ENCODE peak calls at places on chromosomes 2 and 18, in nine cellular contexts. F, D, W, O, C, E, Z, X and K are unnamed samples.

GRCh38 chr2:238330391-238330790 is 10.1 kb downstream of the TRAF3IP1 start:
- DNase-seq in F (no peak), D (peak), W (no peak), O (no peak), C (no peak), E (no peak), Z (no peak), X (no peak), K (no peak)

GRCh38 chr2:96342085-96342484 is 6.5 kb downstream of the NCAPH start:
- DNase-seq in F (no peak), D (no peak), W (no peak), O (no peak), C (peak), E (no peak), Z (no peak), X (no peak), K (no peak)

GRCh38 chr2:222930862-222931261 is 70.0 kb downstream of the ACSL3 start:
- DNase-seq in F (no peak), D (no peak), W (no peak), O (no peak), C (no peak), E (no peak), Z (no peak), X (no peak), K (no peak)

GRCh38 chr2:173984866-173985588 is 19.9 kb upstream of the SP3 start:
- DNase-seq in F (peak), D (no peak), W (no peak), O (peak), C (no peak), E (no peak), Z (no peak), X (no peak), K (no peak)

GRCh38 chr2:41932241-41933034 is 115.4 kb upstream of the PKDCC start:
- DNase-seq in F (peak), D (peak), W (peak), O (no peak), C (peak), E (peak), Z (no peak), X (no peak), K (no peak)

GRCh38 chr18:51010218-51010617 is 19.8 kb upstream of the SMAD4 start:
- DNase-seq in F (no peak), D (no peak), W (no peak), O (no peak), C (no peak), E (no peak), Z (no peak), X (no peak), K (no peak)

GRCh38 chr2:200321780-200322534 is 15.5 kb downstream of the SPATS2L start:
- DNase-seq in F (no peak), D (no peak), W (no peak), O (no peak), C (no peak), E (no peak), Z (no peak), X (no peak), K (no peak)

GRCh38 chr2:170022692-170023091 is 155.3 kb upstream of the MYO3B start:
- DNase-seq in F (no peak), D (no peak), W (no peak), O (no peak), C (no peak), E (no peak), Z (no peak), X (no peak), K (no peak)

GRCh38 chr2:207801259-207801658 is 31.6 kb upstream of the FZD5 start:
- DNase-seq in F (no peak), D (no peak), W (no peak), O (no peak), C (no peak), E (no peak), Z (no peak), X (no peak), K (no peak)

GRCh38 chr18:9719421-9719981 is 11.4 kb downstream of the RAB31 start:
- DNase-seq in F (no peak), D (no peak), W (no peak), O (peak), C (peak), E (no peak), Z (no peak), X (no peak), K (no peak)

GRCh38 chr2:157848242-157848641 is 27.9 kb downstream of the ACVR1 start:
- DNase-seq in F (no peak), D (no peak), W (no peak), O (no peak), C (no peak), E (no peak), Z (no peak), X (no peak), K (no peak)

GRCh38 chr18:74949611-74950010 is 259.3 kb downstream of the PTGR3 start:
- DNase-seq in F (no peak), D (no peak), W (no peak), O (no peak), C (no peak), E (no peak), Z (no peak), X (no peak), K (no peak)

GRCh38 chr2:65161551-65162100 is 31.7 kb upstream of the RAB1A start:
- DNase-seq in F (no peak), D (no peak), W (no peak), O (no peak), C (no peak), E (no peak), Z (no peak), X (no peak), K (no peak)

GRCh38 chr2:219627105-219628100 is at the start of gene SLC4A3:
- DNase-seq in F (peak), D (peak), W (peak), O (no peak), C (no peak), E (no peak), Z (no peak), X (peak), K (peak)

GRCh38 chr2:182018218-182018617 is 32.6 kb downstream of the PPP1R1C start:
- DNase-seq in F (no peak), D (no peak), W (no peak), O (no peak), C (no peak), E (no peak), Z (no peak), X (no peak), K (no peak)

GRCh38 chr2:202178342-202178958 is 59.9 kb downstream of the SUMO1 start:
- DNase-seq in F (peak), D (no peak), W (no peak), O (peak), C (peak), E (peak), Z (peak), X (no peak), K (peak)

GRCh38 chr2:1266311-1266710 is 147.0 kb upstream of the TPO start:
- DNase-seq in F (no peak), D (no peak), W (no peak), O (no peak), C (no peak), E (no peak), Z (no peak), X (no peak), K (no peak)

GRCh38 chr2:47916437-47916836 is 10.1 kb upstream of the FBXO11 start:
- DNase-seq in F (no peak), D (no peak), W (no peak), O (no peak), C (no peak), E (no peak), Z (no peak), X (no peak), K (no peak)

GRCh38 chr2:149365826-149366583 is 35.6 kb downstream of the LYPD6 start:
- DNase-seq in F (peak), D (no peak), W (no peak), O (peak), C (no peak), E (no peak), Z (no peak), X (no peak), K (no peak)

GRCh38 chr2:238421695-238422035 is 5.1 kb upstream of the ASB1 start:
- DNase-seq in F (peak), D (no peak), W (no peak), O (no peak), C (no peak), E (no peak), Z (no peak), X (no peak), K (no peak)

GRCh38 chr2:235747868-235748144 is 254.0 kb downstream of the AGAP1 start:
- DNase-seq in F (no peak), D (no peak), W (no peak), O (peak), C (no peak), E (no peak), Z (no peak), X (no peak), K (no peak)

GRCh38 chr18:48031641-48032040 is 101.2 kb upstream of the SMAD2 start:
- DNase-seq in F (no peak), D (no peak), W (no peak), O (no peak), C (peak), E (no peak), Z (no peak), X (no peak), K (no peak)

GRCh38 chr18:48217306-48218250 is 191.6 kb downstream of the ZBTB7C start:
- DNase-seq in F (no peak), D (no peak), W (peak), O (no peak), C (no peak), E (no peak), Z (no peak), X (no peak), K (no peak)

GRCh38 chr2:189609423-189609816 is 28.8 kb upstream of the SLC40A1 start:
- DNase-seq in F (no peak), D (no peak), W (no peak), O (no peak), C (no peak), E (no peak), Z (no peak), X (no peak), K (no peak)

GRCh38 chr2:25204190-25204838 is 35.9 kb upstream of the POMC start:
- DNase-seq in F (no peak), D (no peak), W (no peak), O (no peak), C (no peak), E (no peak), Z (no peak), X (no peak), K (no peak)

GRCh38 chr2:51301376-51301775 is 269.4 kb upstream of the NRXN1 start:
- DNase-seq in F (no peak), D (no peak), W (no peak), O (no peak), C (no peak), E (no peak), Z (no peak), X (no peak), K (no peak)

GRCh38 chr2:180222642-180223041 is 215.5 kb upstream of the CWC22 start:
- DNase-seq in F (no peak), D (no peak), W (peak), O (peak), C (no peak), E (no peak), Z (no peak), X (no peak), K (no peak)

GRCh38 chr2:36485521-36485920 is 112.4 kb downstream of the FEZ2 start:
- DNase-seq in F (no peak), D (no peak), W (no peak), O (no peak), C (no peak), E (no peak), Z (no peak), X (no peak), K (no peak)

GRCh38 chr2:120352701-120353590 is 7.0 kb downstream of the INHBB start:
- DNase-seq in F (no peak), D (no peak), W (peak), O (no peak), C (no peak), E (no peak), Z (no peak), X (no peak), K (no peak)

GRCh38 chr2:113240915-113241911 is 37.5 kb downstream of the PAX8 start:
- DNase-seq in F (peak), D (no peak), W (peak), O (no peak), C (peak), E (peak), Z (no peak), X (no peak), K (no peak)

GRCh38 chr2:191983591-191983990 is 136.7 kb upstream of the CAVIN2 start:
- DNase-seq in F (no peak), D (no peak), W (no peak), O (no peak), C (no peak), E (no peak), Z (no peak), X (no peak), K (no peak)

GRCh38 chr2:125567100-125567499 is 1088.9 kb upstream of the GYPC start:
- DNase-seq in F (no peak), D (no peak), W (no peak), O (no peak), C (no peak), E (no peak), Z (no peak), X (no peak), K (no peak)

GRCh38 chr2:221571108-221571390 is 1.1 kb downstream of the EPHA4 start:
- DNase-seq in F (no peak), D (no peak), W (no peak), O (no peak), C (no peak), E (no peak), Z (peak), X (no peak), K (no peak)

GRCh38 chr2:192373754-192374153 is 179.0 kb upstream of the TMEFF2 start:
- DNase-seq in F (no peak), D (no peak), W (no peak), O (no peak), C (no peak), E (no peak), Z (no peak), X (no peak), K (no peak)

GRCh38 chr18:9038277-9038871 is 64.1 kb upstream of the NDUFV2 start:
- DNase-seq in F (no peak), D (no peak), W (no peak), O (no peak), C (no peak), E (no peak), Z (no peak), X (no peak), K (no peak)

GRCh38 chr2:43758738-43759137 is 15.1 kb upstream of the DYNC2LI1 start:
- DNase-seq in F (no peak), D (no peak), W (peak), O (no peak), C (no peak), E (no peak), Z (no peak), X (no peak), K (no peak)

GRCh38 chr2:2763351-2763997 is 432.4 kb upstream of the MYT1L start:
- DNase-seq in F (no peak), D (no peak), W (no peak), O (no peak), C (no peak), E (no peak), Z (no peak), X (no peak), K (no peak)

GRCh38 chr2:224611938-224612337 is 26.8 kb upstream of the CUL3 start:
- DNase-seq in F (no peak), D (no peak), W (no peak), O (no peak), C (no peak), E (no peak), Z (no peak), X (no peak), K (no peak)

DNA sequence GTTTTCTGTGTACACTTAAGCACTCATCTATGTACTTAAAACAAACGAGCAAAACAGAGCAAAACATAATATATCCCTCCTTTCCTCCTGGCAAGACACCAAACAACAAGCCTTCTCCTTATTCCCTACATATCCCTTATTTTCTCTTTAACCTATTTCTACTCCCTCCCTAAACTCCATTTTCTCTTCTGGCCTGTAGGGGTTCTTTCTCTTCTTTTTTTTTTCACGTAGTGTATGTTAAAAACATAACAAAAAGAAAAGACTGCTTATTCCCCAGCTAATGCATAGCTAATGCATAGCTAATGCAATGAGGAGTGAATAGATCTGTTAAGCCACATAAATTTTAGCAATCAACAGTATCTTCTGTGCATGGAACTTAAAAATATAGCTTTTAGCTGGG is 193.4 kb downstream of the TMEM247 start:
- DNase-seq in F (no peak), D (no peak), W (no peak), O (no peak), C (no peak), E (no peak), Z (no peak), X (no peak), K (no peak)
- TF ChIP-seq CTCF in F (no peak), D (peak), W (no peak), O (no peak), C (no peak), E (no peak), Z (no peak), X (no peak), K (no peak)

GRCh38 chr2:227643990-227644551 is 22.5 kb upstream of the SCYGR5 start:
- DNase-seq in F (no peak), D (no peak), W (no peak), O (no peak), C (no peak), E (no peak), Z (no peak), X (no peak), K (no peak)
- TF ChIP-seq CTCF in F (no peak), D (no peak), W (no peak), O (no peak), C (no peak), E (no peak), Z (no peak), X (no peak), K (no peak)

DNA sequence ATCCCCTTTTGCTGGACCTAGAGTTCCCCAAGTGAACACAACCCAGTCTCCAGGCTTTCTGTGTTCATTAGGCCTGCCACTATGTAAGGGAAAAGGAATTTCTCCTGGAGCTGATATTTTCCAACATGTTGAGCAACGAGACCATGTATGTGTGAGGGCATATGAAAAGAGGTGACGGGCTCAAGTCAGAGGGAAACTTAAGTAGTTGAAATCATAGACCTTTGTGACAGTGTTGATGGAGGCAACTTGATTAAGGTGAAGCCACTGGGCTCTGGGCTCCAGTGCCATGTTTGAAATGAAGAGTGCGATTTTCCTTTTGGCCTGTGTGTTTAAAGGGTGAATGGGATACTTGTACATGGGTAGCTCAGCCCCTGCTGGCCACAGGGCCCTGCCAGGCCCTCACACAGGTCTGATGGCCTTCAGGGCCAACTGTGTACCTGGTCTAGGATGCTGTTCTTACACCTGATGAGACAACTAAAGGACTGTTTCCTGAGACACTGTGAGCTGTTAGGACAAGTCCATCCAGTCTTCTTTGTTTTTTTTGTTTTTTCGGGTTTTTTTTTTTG is 27.1 kb downstream of the FOSL2 start:
- DNase-seq in F (no peak), D (no peak), W (no peak), O (no peak), C (no peak), E (no peak), Z (no peak), X (no peak), K (no peak)
- TF ChIP-seq CTCF in F (no peak), D (no peak), W (no peak), O (no peak), C (no peak), E (no peak), Z (no peak), X (no peak), K (no peak)

GRCh38 chr2:59754336-59754735 is 799.1 kb downstream of the BCL11A start:
- DNase-seq in F (no peak), D (no peak), W (no peak), O (no peak), C (no peak), E (no peak), Z (no peak), X (no peak), K (peak)
- TF ChIP-seq CTCF in F (no peak), D (peak), W (no peak), O (no peak), C (no peak), E (no peak), Z (no peak), X (no peak), K (no peak)

DNA sequence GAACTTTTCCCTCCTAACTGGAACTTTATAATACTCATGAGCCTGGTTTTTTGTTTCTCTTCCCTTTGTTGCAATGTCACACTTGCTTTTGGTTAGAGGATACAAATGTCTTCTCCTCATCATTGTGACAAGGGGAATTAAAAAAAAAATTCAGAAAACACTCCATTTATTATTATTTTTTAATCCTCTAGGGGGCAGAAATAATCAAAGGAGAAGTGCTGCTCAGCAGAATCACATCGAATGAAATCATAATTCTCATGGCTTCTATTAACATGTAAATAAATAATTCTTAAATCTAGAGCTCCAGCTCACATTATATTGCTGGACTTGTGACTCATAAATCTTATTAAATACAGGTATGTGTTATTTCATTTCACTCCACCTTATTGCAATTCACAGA is 273.8 kb downstream of the TRIB2 start:
- DNase-seq in F (no peak), D (no peak), W (no peak), O (no peak), C (no peak), E (no peak), Z (no peak), X (no peak), K (no peak)
- TF ChIP-seq CTCF in F (peak), D (peak), W (peak), O (no peak), C (no peak), E (no peak), Z (peak), X (peak), K (peak)

GRCh38 chr2:176174850-176175728 is 13.4 kb upstream of the HOXD1 start:
- DNase-seq in F (no peak), D (peak), W (no peak), O (no peak), C (no peak), E (no peak), Z (no peak), X (no peak), K (no peak)

GRCh38 chr2:176174382-176174834 is 14.1 kb upstream of the HOXD1 start:
- DNase-seq in F (no peak), D (no peak), W (no peak), O (no peak), C (no peak), E (no peak), Z (no peak), X (peak), K (no peak)

GRCh38 chr2:176177580-176178270 is 10.7 kb upstream of the HOXD1 start:
- DNase-seq in F (no peak), D (no peak), W (no peak), O (no peak), C (no peak), E (no peak), Z (no peak), X (peak), K (no peak)

GRCh38 chr2:176175729-176176074 is 12.8 kb upstream of the HOXD1 start:
- DNase-seq in F (no peak), D (no peak), W (no peak), O (no peak), C (no peak), E (no peak), Z (no peak), X (no peak), K (no peak)

DNA sequence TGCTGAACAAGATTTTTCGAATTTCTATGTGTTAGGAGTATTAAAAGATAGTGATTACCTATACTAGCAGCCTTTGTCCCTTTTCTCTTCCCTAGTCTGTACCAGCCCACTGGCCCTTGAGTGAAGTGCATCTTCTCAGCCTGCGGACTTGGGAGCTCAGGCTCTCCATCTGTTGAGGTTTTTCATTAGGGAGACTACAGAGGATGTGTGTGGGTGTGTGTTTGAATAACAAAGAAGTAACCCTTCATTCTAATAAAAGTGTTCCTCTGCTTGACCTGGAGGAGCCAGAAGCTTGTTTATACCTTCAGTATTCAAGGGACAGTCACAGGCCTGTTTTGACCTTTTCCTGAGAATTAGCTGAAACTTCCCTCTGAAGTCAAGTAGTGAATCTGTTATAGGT is 12.2 kb upstream of the HOXD1 start:
- DNase-seq in F (no peak), D (no peak), W (no peak), O (no peak), C (no peak), E (no peak), Z (no peak), X (no peak), K (no peak)
- TF ChIP-seq CTCF in F (no peak), D (no peak), W (no peak), O (no peak), C (no peak), E (no peak), Z (no peak), X (no peak), K (no peak)